ENCODE peak calls at places on chromosomes 7 and 10, in ten cellular contexts. I is gastrocnemius medialis; W is Caki2; D is ascending aorta; K is GM23338; R is stimulated activated CD8-positive, alpha-beta memory T cell treated with anti-CD3 and anti-CD28 coated beads, Interleukin-4, amount 100 ng/mL, for 24 hours; Z is T-helper 1 cell; J is iPS DF 19.7; E is HCT116; C is HEK293T. P is an unnamed sample.

GRCh38 chr7:12619461-12620069 is 49.0 kb downstream of the SCIN start:
- DNase-seq in I (no peak), W (no peak), D (no peak), K (peak), R (no peak), Z (no peak), J (no peak), E (no peak), C (no peak), P (no peak)

GRCh38 chr7:87739306-87739705 is 111.1 kb downstream of the RUNDC3B start:
- DNase-seq in I (no peak), W (no peak), D (no peak), K (peak), R (no peak), Z (no peak), J (no peak), E (no peak), C (no peak), P (no peak)

GRCh38 chr7:79332091-79332490 is 121.4 kb downstream of the MAGI2 start:
- DNase-seq in I (no peak), W (no peak), D (no peak), K (no peak), R (no peak), Z (no peak), J (no peak), E (no peak), C (no peak), P (no peak)

GRCh38 chr7:46545790-46546189 is 624.7 kb upstream of the IGFBP3 start:
- DNase-seq in I (no peak), W (peak), D (no peak), K (no peak), R (no peak), Z (no peak), J (no peak), E (peak), C (no peak), P (no peak)

GRCh38 chr10:77837925-77838595 is 88.5 kb downstream of the DLG5 start:
- DNase-seq in I (no peak), W (no peak), D (no peak), K (no peak), R (no peak), Z (no peak), J (no peak), E (no peak), C (no peak), P (no peak)

GRCh38 chr7:154746551-154746950 is 256.4 kb downstream of the PAXIP1 start:
- DNase-seq in I (no peak), W (no peak), D (no peak), K (no peak), R (no peak), Z (no peak), J (no peak), E (no peak), C (no peak), P (no peak)

GRCh38 chr10:132141526-132142395 is 45.0 kb upstream of the DPYSL4 start:
- DNase-seq in I (no peak), W (no peak), D (no peak), K (no peak), R (no peak), Z (no peak), J (no peak), E (no peak), C (no peak), P (no peak)

GRCh38 chr7:1418505-1419309 is 40.6 kb downstream of the MICALL2 start:
- DNase-seq in I (no peak), W (peak), D (no peak), K (peak), R (no peak), Z (no peak), J (peak), E (peak), C (peak), P (no peak)

GRCh38 chr10:43255644-43256431 is 11.0 kb downstream of the RASGEF1A start:
- DNase-seq in I (peak), W (no peak), D (no peak), K (peak), R (no peak), Z (peak), J (peak), E (peak), C (peak), P (peak)

GRCh38 chr7:144629011-144629410 is 206.8 kb downstream of the TPK1 start:
- DNase-seq in I (no peak), W (no peak), D (no peak), K (peak), R (no peak), Z (no peak), J (no peak), E (no peak), C (no peak), P (no peak)

GRCh38 chr10:976316-976715 is 11.9 kb upstream of the GTPBP4 start:
- DNase-seq in I (no peak), W (no peak), D (no peak), K (no peak), R (no peak), Z (no peak), J (no peak), E (no peak), C (no peak), P (no peak)

GRCh38 chr10:117968354-117969182 is 78.2 kb downstream of the RAB11FIP2 start:
- DNase-seq in I (no peak), W (no peak), D (no peak), K (no peak), R (no peak), Z (no peak), J (no peak), E (no peak), C (no peak), P (no peak)

GRCh38 chr10:47259521-47259920 is 40.5 kb upstream of the GDF10 start:
- DNase-seq in I (no peak), W (no peak), D (no peak), K (no peak), R (no peak), Z (no peak), J (no peak), E (no peak), C (no peak), P (no peak)

GRCh38 chr7:152891160-152891621 is 131.6 kb downstream of the ACTR3B start:
- DNase-seq in I (no peak), W (no peak), D (no peak), K (no peak), R (no peak), Z (no peak), J (no peak), E (no peak), C (no peak), P (no peak)

GRCh38 chr7:27168265-27168947 is 3.1 kb upstream of the HOXA9 start:
- DNase-seq in I (peak), W (peak), D (no peak), K (peak), R (no peak), Z (no peak), J (no peak), E (no peak), C (no peak), P (no peak)

GRCh38 chr7:87592300-87592699 is 8.4 kb downstream of the ABCB1 start:
- DNase-seq in I (no peak), W (no peak), D (no peak), K (no peak), R (no peak), Z (no peak), J (no peak), E (no peak), C (no peak), P (no peak)

GRCh38 chr10:100970914-100971811 is 1.9 kb downstream of the SEMA4G start:
- DNase-seq in I (no peak), W (peak), D (no peak), K (no peak), R (no peak), Z (no peak), J (no peak), E (no peak), C (no peak), P (no peak)

GRCh38 chr10:95343573-95343972 is 52.8 kb upstream of the PDLIM1 start:
- DNase-seq in I (no peak), W (no peak), D (no peak), K (no peak), R (no peak), Z (no peak), J (no peak), E (no peak), C (no peak), P (no peak)

GRCh38 chr10:59337254-59337653 is 25.1 kb downstream of the FAM13C start:
- DNase-seq in I (peak), W (no peak), D (no peak), K (no peak), R (no peak), Z (no peak), J (no peak), E (no peak), C (no peak), P (no peak)

GRCh38 chr7:778968-779451 is 51.9 kb upstream of the PRKAR1B start:
- DNase-seq in I (no peak), W (peak), D (no peak), K (no peak), R (no peak), Z (no peak), J (no peak), E (no peak), C (no peak), P (no peak)

GRCh38 chr7:128110641-128111365 is 79.6 kb upstream of the LRRC4 start:
- DNase-seq in I (no peak), W (no peak), D (no peak), K (no peak), R (no peak), Z (no peak), J (no peak), E (no peak), C (no peak), P (no peak)

GRCh38 chr10:124892905-124893304 is 49.0 kb upstream of the ZRANB1 start:
- DNase-seq in I (no peak), W (no peak), D (no peak), K (no peak), R (no peak), Z (no peak), J (no peak), E (no peak), C (no peak), P (no peak)

GRCh38 chr10:27558612-27559020 is 54.5 kb downstream of the RAB18 start:
- DNase-seq in I (peak), W (peak), D (no peak), K (peak), R (no peak), Z (peak), J (peak), E (peak), C (peak), P (peak)

GRCh38 chr7:54879776-54880175 is 120.8 kb upstream of the SEC61G start:
- DNase-seq in I (no peak), W (peak), D (no peak), K (no peak), R (no peak), Z (no peak), J (no peak), E (no peak), C (no peak), P (no peak)

GRCh38 chr10:91745086-91745831 is 53.0 kb upstream of the TNKS2 start:
- DNase-seq in I (peak), W (no peak), D (no peak), K (peak), R (no peak), Z (no peak), J (peak), E (peak), C (no peak), P (peak)

GRCh38 chr10:130714700-130715467 is 578.7 kb downstream of the GLRX3 start:
- DNase-seq in I (no peak), W (no peak), D (no peak), K (no peak), R (no peak), Z (no peak), J (no peak), E (no peak), C (no peak), P (no peak)

GRCh38 chr7:20350518-20350951 is 19.8 kb downstream of the ITGB8 start:
- DNase-seq in I (no peak), W (no peak), D (no peak), K (peak), R (no peak), Z (no peak), J (no peak), E (no peak), C (peak), P (no peak)

GRCh38 chr10:94076325-94076841 is 82.7 kb downstream of the PLCE1 start:
- DNase-seq in I (no peak), W (peak), D (no peak), K (peak), R (no peak), Z (no peak), J (no peak), E (no peak), C (peak), P (no peak)

GRCh38 chr7:3294432-3295100 is 6.5 kb upstream of the SDK1 start:
- DNase-seq in I (no peak), W (no peak), D (no peak), K (peak), R (no peak), Z (no peak), J (no peak), E (no peak), C (no peak), P (no peak)

GRCh38 chr10:22719406-22720042 is 5.1 kb upstream of the PIP4K2A start:
- DNase-seq in I (no peak), W (no peak), D (no peak), K (no peak), R (no peak), Z (no peak), J (no peak), E (no peak), C (no peak), P (no peak)

GRCh38 chr7:30920584-30921539 is 9.2 kb downstream of the AQP1 start:
- DNase-seq in I (peak), W (peak), D (peak), K (no peak), R (no peak), Z (peak), J (no peak), E (no peak), C (no peak), P (no peak)

GRCh38 chr10:66555061-66555460 is 370.8 kb upstream of the LRRTM3 start:
- DNase-seq in I (no peak), W (no peak), D (no peak), K (no peak), R (no peak), Z (no peak), J (no peak), E (no peak), C (no peak), P (no peak)

GRCh38 chr10:110067960-110068770 is 60.4 kb downstream of the ADD3 start:
- DNase-seq in I (peak), W (no peak), D (no peak), K (peak), R (no peak), Z (no peak), J (no peak), E (no peak), C (peak), P (no peak)

GRCh38 chr10:91681361-91682276 is 48.7 kb upstream of the PPP1R3C start:
- DNase-seq in I (no peak), W (no peak), D (no peak), K (no peak), R (no peak), Z (no peak), J (no peak), E (no peak), C (no peak), P (no peak)

GRCh38 chr10:94626476-94626875 is 57.1 kb upstream of the CYP2C18 start:
- DNase-seq in I (no peak), W (no peak), D (no peak), K (no peak), R (no peak), Z (no peak), J (no peak), E (no peak), C (no peak), P (no peak)

GRCh38 chr7:158863611-158864506 is 7.5 kb downstream of the DYNC2I1 start:
- DNase-seq in I (peak), W (peak), D (peak), K (peak), R (peak), Z (no peak), J (no peak), E (peak), C (no peak), P (no peak)

GRCh38 chr10:119359025-119359424 is 151.7 kb downstream of the GRK5 start:
- DNase-seq in I (no peak), W (no peak), D (no peak), K (no peak), R (no peak), Z (no peak), J (no peak), E (no peak), C (no peak), P (no peak)

GRCh38 chr7:4226166-4226857 is 455.8 kb upstream of the FOXK1 start:
- DNase-seq in I (no peak), W (no peak), D (no peak), K (peak), R (no peak), Z (no peak), J (no peak), E (peak), C (peak), P (peak)

GRCh38 chr10:133123746-133124356 is 36.1 kb downstream of the ADGRA1 start:
- DNase-seq in I (peak), W (no peak), D (no peak), K (no peak), R (no peak), Z (peak), J (no peak), E (no peak), C (no peak), P (no peak)

P was measured in iPS DF 6.9.